ENCODE peak calls at places on chromosomes 6 and 20, in four cellular contexts. D, L, C and Q are unnamed samples.

GRCh38 chr6:131015630-131016263 is 47.3 kb downstream of the EPB41L2 start:
- DNase-seq in L (no peak), D (no peak), C (no peak), Q (no peak)

GRCh38 chr6:166402582-166403277 is 20.0 kb upstream of the MPC1 start:
- DNase-seq in C (no peak), L (no peak), D (no peak), Q (no peak)

GRCh38 chr6:127641905-127642304 is 64.9 kb downstream of the C6orf58 start:
- DNase-seq in D (peak; percentile 26), C (peak; percentile 4), L (no peak), Q (peak; percentile 81)

GRCh38 chr6:7726416-7727149 is 684 bp downstream of the BMP6 start:
- DNase-seq in C (no peak), L (no peak), D (no peak), Q (peak; percentile 65)

GRCh38 chr6:70110128-70111022 is 192.5 kb downstream of the COL9A1 start:
- DNase-seq in C (no peak), D (no peak), L (no peak), Q (no peak)

GRCh38 chr6:49528571-49528970 is 21.9 kb upstream of the C6orf141 start:
- DNase-seq in D (no peak), C (no peak), L (no peak), Q (no peak)

GRCh38 chr6:168906251-168906845 is 347.3 kb downstream of the THBS2 start:
- DNase-seq in D (no peak), C (no peak), L (no peak), Q (no peak)

GRCh38 chr6:144320746-144321145 is 35.6 kb downstream of the UTRN start:
- DNase-seq in L (no peak), D (no peak), C (no peak), Q (no peak)

GRCh38 chr6:71420693-71421328 is 132.2 kb downstream of the OGFRL1 start:
- DNase-seq in C (no peak), D (no peak), L (no peak), Q (peak; percentile 98)

GRCh38 chr20:11544029-11544678 is 373.5 kb upstream of the BTBD3 start:
- DNase-seq in L (peak; percentile 40), D (peak; percentile 72), C (no peak), Q (peak; percentile 87)

GRCh38 chr20:50992336-50992732 is 30.6 kb downstream of the KCNG1 start:
- DNase-seq in L (no peak), D (no peak), C (no peak), Q (peak; percentile 65)

GRCh38 chr6:143288923-143289322 is 161.6 kb downstream of the ADAT2 start:
- DNase-seq in D (no peak), C (no peak), L (no peak), Q (peak; percentile 77)

GRCh38 chr6:97147421-97147820 is 135.6 kb downstream of the MMS22L start:
- DNase-seq in C (no peak), D (no peak), L (no peak), Q (no peak)

GRCh38 chr6:17912521-17912920 is 74.9 kb downstream of the KIF13A start:
- DNase-seq in L (no peak), D (no peak), C (no peak), Q (no peak)

GRCh38 chr6:17919494-17919893 is 67.9 kb downstream of the KIF13A start:
- DNase-seq in D (no peak), C (no peak), L (no peak), Q (no peak)

GRCh38 chr6:17923401-17923863 is 64.0 kb downstream of the KIF13A start:
- DNase-seq in D (no peak), C (no peak), L (no peak), Q (no peak)

GRCh38 chr6:17914651-17915050 is 72.8 kb downstream of the KIF13A start:
- DNase-seq in C (no peak), L (no peak), D (no peak), Q (no peak)

GRCh38 chr6:17917837-17918763 is 69.3 kb downstream of the KIF13A start:
- DNase-seq in C (no peak), D (no peak), L (no peak), Q (no peak)
- TF ChIP-seq JUNB in C (no peak), D (no peak), L (no peak), Q (no peak)

GRCh38 chr6:431504-431903 is 40.0 kb downstream of the IRF4 start:
- DNase-seq in D (no peak), C (no peak), L (no peak), Q (no peak)
- H2AFZ ChIP-seq in D (no peak overlapping the region), C (no peak overlapping the region), L (peak overlapping the region; percentile 25), Q (no peak overlapping the region)

GRCh38 chr20:34269996-34270627 is 28.9 kb downstream of the ASIP start:
- DNase-seq in L (no peak), C (no peak), D (no peak), Q (no peak)

GRCh38 chr20:34268145-34268544 is 26.9 kb downstream of the ASIP start:
- DNase-seq in D (no peak), C (no peak), L (no peak), Q (no peak)

GRCh38 chr20:34271961-34272360 is 30.7 kb downstream of the ASIP start:
- DNase-seq in D (no peak), C (no peak), L (no peak), Q (no peak)

GRCh38 chr20:34264141-34264540 is 22.9 kb downstream of the ASIP start:
- DNase-seq in C (no peak), L (no peak), D (no peak), Q (no peak)

GRCh38 chr20:34268851-34269668 is 27.8 kb downstream of the ASIP start:
- DNase-seq in D (no peak), L (no peak), C (no peak), Q (peak; percentile 70)
- TF ChIP-seq CTCF in D (no peak), L (no peak), C (no peak), Q (no peak)

DNA sequence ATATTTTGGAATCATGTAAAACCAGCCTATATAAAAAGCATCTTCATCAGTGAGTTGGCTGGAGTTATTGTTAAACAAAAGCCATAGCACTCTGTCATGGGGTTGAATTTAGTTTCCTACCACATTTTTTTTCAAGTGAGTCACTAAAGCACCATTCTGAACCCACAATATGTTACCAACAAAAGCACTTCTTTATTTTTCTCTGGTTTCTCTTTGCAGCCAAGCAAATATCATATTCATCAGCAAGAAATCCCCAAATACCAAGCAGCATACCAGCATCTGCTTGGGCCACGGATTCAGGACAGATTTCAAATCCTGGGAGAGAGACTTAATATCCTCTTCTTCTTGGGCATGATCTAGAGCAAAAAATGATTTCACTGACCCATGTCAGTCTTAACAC is 441.4 kb downstream of the BCKDHB start:
- DNase-seq in D (no peak), L (no peak), C (no peak), Q (no peak)
- TF ChIP-seq JUNB in D (no peak), L (no peak), C (no peak), Q (no peak)